ENCODE peak calls at places on chromosomes 2 and 18, in seven cellular contexts. L is left ventricle myocardium inferior, W is body of pancreas, B is HCT116, D is suprapubic skin, K is WERI-Rb-1, P is psoas muscle. F is an unnamed sample.
A peak's percentile ranks its signal among the peaks of the same experiment; 100 is the strongest.

GRCh38 chr2:190649798-190650390 is 1.0 kb downstream of the NAB1 start:
- DNase-seq in D (no peak), B (no peak), W (peak; percentile 14), P (no peak), L (no peak), K (no peak), F (no peak)

GRCh38 chr18:28412521-28412920 is 235.6 kb upstream of the CDH2 start:
- DNase-seq in L (no peak), D (no peak), K (no peak), B (no peak), W (no peak), P (no peak), F (no peak)

GRCh38 chr2:188600536-188601210 is 309.0 kb downstream of the GULP1 start:
- DNase-seq in L (no peak), P (no peak), W (no peak), B (no peak), D (no peak), K (no peak), F (no peak)

GRCh38 chr18:70454705-70455322 is 166.0 kb downstream of the SOCS6 start:
- DNase-seq in W (peak; percentile 26), D (no peak), P (no peak), B (peak; percentile 67), K (peak; percentile 21), L (no peak), F (no peak)

GRCh38 chr2:229257980-229258379 is 13.1 kb downstream of the PID1 start:
- DNase-seq in B (no peak), W (no peak), P (no peak), K (no peak), L (peak; percentile 28), D (no peak), F (no peak)

GRCh38 chr2:239856620-239857285 is 168.4 kb downstream of the NDUFA10 start:
- DNase-seq in D (no peak), P (no peak), K (no peak), L (no peak), B (no peak), W (no peak), F (no peak)

GRCh38 chr2:21372654-21373053 is 248.9 kb downstream of the TDRD15 start:
- DNase-seq in K (peak; percentile 53), W (peak; percentile 7), L (no peak), B (no peak), P (no peak), D (no peak), F (no peak)

GRCh38 chr2:119713819-119714490 is 35.0 kb downstream of the TMEM177 start:
- DNase-seq in P (no peak), B (no peak), K (no peak), W (no peak), D (no peak), L (no peak), F (no peak)

GRCh38 chr2:74149249-74149530 is 1.5 kb upstream of the BOLA3 start:
- DNase-seq in W (no peak), K (no peak), B (no peak), L (no peak), P (no peak), D (no peak), F (no peak)

GRCh38 chr2:69643602-69644505 is at the start of gene AAK1:
- DNase-seq in K (peak; percentile 94), L (peak; percentile 93), B (peak; percentile 74), W (peak; percentile 91), D (peak; percentile 93), P (peak; percentile 94), F (peak; percentile 93)

GRCh38 chr2:75703617-75704016 is 7.1 kb downstream of the GCFC2 start:
- DNase-seq in P (no peak), B (no peak), K (no peak), W (no peak), D (no peak), L (no peak), F (no peak)

GRCh38 chr2:200342235-200342634 is 35.7 kb downstream of the SPATS2L start:
- DNase-seq in P (no peak), K (no peak), W (no peak), L (no peak), D (no peak), B (no peak), F (no peak)

GRCh38 chr2:232633413-232634318 is at the start of gene EFHD1:
- DNase-seq in K (peak; percentile 93), B (no peak), L (peak; percentile 86), W (peak; percentile 71), D (peak; percentile 90), P (peak; percentile 89), F (peak; percentile 85)

GRCh38 chr2:37316181-37316580 is 8.5 kb downstream of the PRKD3 start:
- DNase-seq in B (no peak), L (no peak), K (no peak), P (no peak), W (no peak), D (no peak), F (no peak)

GRCh38 chr2:182300603-182301002 is 126.2 kb downstream of the PDE1A start:
- DNase-seq in K (no peak), L (no peak), D (no peak), P (no peak), B (no peak), W (no peak), F (no peak)

GRCh38 chr2:86485103-86485502 is 43.9 kb downstream of the KDM3A start:
- DNase-seq in P (no peak), L (no peak), B (no peak), W (no peak), D (no peak), K (no peak), F (no peak)

GRCh38 chr2:107932483-107932882 is 53.8 kb upstream of the SLC5A7 start:
- DNase-seq in W (no peak), P (no peak), D (no peak), B (no peak), K (no peak), L (no peak), F (no peak)

GRCh38 chr18:39178171-39178570 is 1612.6 kb upstream of the CELF4 start:
- DNase-seq in P (no peak), D (no peak), L (no peak), K (no peak), W (no peak), B (no peak), F (no peak)

GRCh38 chr18:48996901-48997463 is 46.2 kb upstream of the SMAD7 start:
- DNase-seq in W (no peak), D (no peak), P (peak; percentile 36), L (no peak), B (peak; percentile 58), K (no peak), F (no peak)

GRCh38 chr2:47561906-47562305 is 158.9 kb downstream of the MSH2 start:
- DNase-seq in P (no peak), W (no peak), B (no peak), L (no peak), D (no peak), K (no peak), F (no peak)

GRCh38 chr2:47558116-47559078 is 155.4 kb downstream of the MSH2 start:
- DNase-seq in L (no peak), D (no peak), P (no peak), W (no peak), K (peak; percentile 67), B (no peak), F (no peak)

GRCh38 chr2:47561371-47561770 is 158.4 kb downstream of the MSH2 start:
- DNase-seq in L (no peak), P (no peak), W (no peak), K (no peak), D (no peak), B (no peak), F (no peak)

GRCh38 chr2:47560107-47560819 is 157.3 kb downstream of the MSH2 start:
- DNase-seq in W (no peak), P (no peak), B (no peak), K (no peak), L (peak; percentile 58), D (no peak), F (no peak)

GRCh38 chr2:47559079-47559684 is 156.2 kb downstream of the MSH2 start:
- DNase-seq in P (no peak), K (peak; percentile 72), B (no peak), W (no peak), L (no peak), D (no peak), F (no peak)
- TF ChIP-seq CTCF in P (no peak), K (peak; percentile 30), B (no peak), W (no peak), L (no peak), D (no peak), F (no peak)

GRCh38 chr18:8901019-8901418 is 195.7 kb downstream of the MTCL1 start:
- DNase-seq in B (no peak), K (no peak), L (no peak), W (no peak), P (no peak), D (no peak), F (no peak)
- H3K9me3 ChIP-seq in B (no peaks in the 10 kb centered on the region), K (peaks cover 8% of the 10 kb centered on the region), L (peaks cover 47% of the 10 kb centered on the region), W (peaks cover 3% of the 10 kb centered on the region), P (no peaks in the 10 kb centered on the region), D (no peaks in the 10 kb centered on the region), F (no peaks in the 10 kb centered on the region)

GRCh38 chr2:121199281-121200010 is 85.6 kb downstream of the TFCP2L1 start:
- DNase-seq in L (no peak), P (peak; percentile 20), D (peak; percentile 47), K (no peak), B (no peak), W (no peak), F (peak; percentile 67)
- H3K27ac ChIP-seq in L (no peak overlapping the region), P (no peak overlapping the region), D (no peak overlapping the region), K (no peak overlapping the region), B (no peak overlapping the region), W (no peak overlapping the region), F (no peak overlapping the region)

GRCh38 chr2:235660484-235661081 is 166.7 kb downstream of the AGAP1 start:
- DNase-seq in P (no peak), D (no peak), B (no peak), K (no peak), W (no peak), L (no peak), F (no peak)
- TF ChIP-seq CTCF in P (no peak), D (no peak), B (no peak), K (no peak), W (no peak), L (no peak), F (no peak)

GRCh38 chr2:95220449-95220848 is 13.1 kb downstream of the ZNF892 start:
- DNase-seq in L (no peak), W (no peak), K (no peak), B (no peak), D (no peak), P (no peak), F (no peak)
- H3K9me3 ChIP-seq in L (peaks cover 100% of the 10 kb centered on the region), W (peaks cover 48% of the 10 kb centered on the region), K (peaks cover 30% of the 10 kb centered on the region), B (peaks cover 22% of the 10 kb centered on the region), D (peaks cover 55% of the 10 kb centered on the region), P (peaks cover 89% of the 10 kb centered on the region), F (peaks cover 100% of the 10 kb centered on the region)

GRCh38 chr18:2497797-2498196 is 73.5 kb downstream of the METTL4 start:
- DNase-seq in D (no peak), L (no peak), P (no peak), W (no peak), B (no peak), K (no peak), F (no peak)

GRCh38 chr18:2502880-2503279 is 68.4 kb downstream of the METTL4 start:
- DNase-seq in W (no peak), B (no peak), D (no peak), L (no peak), P (no peak), K (no peak), F (no peak)

GRCh38 chr18:2502394-2502793 is 68.9 kb downstream of the METTL4 start:
- DNase-seq in D (no peak), W (peak; percentile 53), B (no peak), P (no peak), L (no peak), K (no peak), F (no peak)
- H3K27ac ChIP-seq in D (no peak overlapping the region), W (no peak overlapping the region), B (no peak overlapping the region), P (no peak overlapping the region), L (no peak overlapping the region), K (no peak overlapping the region), F (no peak overlapping the region)

F was measured in left lung.